ENCODE peak calls at places on chromosomes 16 and 17, in eight cellular contexts. G, P, E, H, D, Z, Q and V are unnamed samples.

GRCh38 chr17:8161289-8162231 is 1.2 kb downstream of the VAMP2 start:
- DNase-seq in G (no peak), Z (no peak), E (peak), D (peak), P (no peak), H (no peak), Q (no peak), V (no peak)

GRCh38 chr16:85315871-85316270 is 203.6 kb upstream of the CIBAR2 start:
- DNase-seq in G (no peak), Q (no peak), Z (no peak), P (no peak), D (no peak), E (no peak), H (no peak), V (no peak)

GRCh38 chr17:8947201-8947600 is 18.3 kb downstream of the PIK3R5 start:
- DNase-seq in H (no peak), P (no peak), D (no peak), Q (no peak), G (no peak), Z (no peak), E (no peak), V (no peak)

GRCh38 chr17:79500738-79501533 is 109.9 kb downstream of the RBFOX3 start:
- DNase-seq in E (no peak), Q (no peak), P (no peak), H (peak), G (no peak), D (no peak), Z (no peak), V (no peak)

GRCh38 chr17:50326831-50327364 is 19.0 kb upstream of the XYLT2 start:
- DNase-seq in Q (no peak), E (no peak), Z (no peak), P (no peak), H (no peak), D (no peak), G (no peak), V (no peak)

GRCh38 chr17:30278032-30278431 is 13.7 kb downstream of the BLMH start:
- DNase-seq in D (no peak), Q (no peak), G (peak), H (peak), Z (no peak), E (no peak), P (no peak), V (no peak)

GRCh38 chr17:80456465-80457235 is 19.8 kb downstream of the NPTX1 start:
- DNase-seq in G (no peak), Q (no peak), P (no peak), D (no peak), Z (no peak), H (no peak), E (peak), V (no peak)

GRCh38 chr16:49181812-49182211 is 99.8 kb downstream of the CBLN1 start:
- DNase-seq in P (peak), Z (no peak), D (no peak), H (peak), E (no peak), Q (no peak), G (no peak), V (no peak)

GRCh38 chr17:2081564-2081963 is 26.7 kb downstream of the HIC1 start:
- DNase-seq in D (no peak), Q (no peak), Z (no peak), H (no peak), E (no peak), G (no peak), P (no peak), V (no peak)

GRCh38 chr17:63405741-63406261 is 40.3 kb downstream of the CYB561 start:
- DNase-seq in Q (no peak), P (no peak), Z (no peak), D (no peak), H (peak), E (no peak), G (peak), V (no peak)

GRCh38 chr16:74480150-74481029 is 59.1 kb upstream of the CLEC18B start:
- DNase-seq in G (peak), P (peak), Q (no peak), Z (no peak), E (no peak), D (no peak), H (no peak), V (no peak)

GRCh38 chr17:43356999-43357398 is 41.8 kb upstream of the ARL4D start:
- DNase-seq in E (no peak), P (no peak), D (no peak), G (peak), H (no peak), Q (no peak), Z (no peak), V (no peak)

GRCh38 chr17:27418366-27418615 is 38.0 kb upstream of the KSR1 start:
- DNase-seq in P (no peak), H (no peak), D (no peak), Z (no peak), E (no peak), G (no peak), Q (no peak), V (no peak)

GRCh38 chr17:38874505-38875419 is 4.9 kb downstream of the LASP1 start:
- DNase-seq in H (no peak), G (no peak), Q (no peak), Z (no peak), E (no peak), P (no peak), D (no peak), V (no peak)

GRCh38 chr17:79089720-79090502 is 15.3 kb downstream of the ENGASE start:
- DNase-seq in P (no peak), Z (no peak), H (no peak), E (no peak), G (no peak), D (no peak), Q (no peak), V (no peak)

GRCh38 chr17:19447085-19447583 is 36.1 kb downstream of the RNF112 start:
- DNase-seq in D (no peak), Q (peak), E (peak), H (peak), Z (no peak), G (peak), P (peak), V (no peak)

GRCh38 chr16:24887472-24887871 is 41.7 kb downstream of the SLC5A11 start:
- DNase-seq in E (no peak), D (no peak), Q (no peak), Z (no peak), H (no peak), G (no peak), P (no peak), V (no peak)

GRCh38 chr17:76500074-76500744 is 1.0 kb downstream of the RHBDF2 start:
- DNase-seq in E (no peak), G (no peak), Z (no peak), Q (no peak), P (peak), D (no peak), H (peak), V (no peak)

GRCh38 chr16:27532088-27532810 is 17.5 kb downstream of the GTF3C1 start:
- DNase-seq in P (no peak), D (peak), Q (no peak), H (no peak), Z (no peak), E (no peak), G (no peak), V (no peak)

GRCh38 chr17:67392111-67392510 is 15.0 kb downstream of the PITPNC1 start:
- DNase-seq in D (no peak), H (no peak), E (no peak), G (no peak), Z (no peak), Q (no peak), P (no peak), V (no peak)

GRCh38 chr16:35746963-35747657 is 2287.7 kb downstream of the TP53TG3F start:
- DNase-seq in H (no peak), P (no peak), D (no peak), Z (no peak), E (no peak), G (no peak), Q (peak), V (peak)

GRCh38 chr17:75753514-75754377 is 11.2 kb downstream of the GALK1 start:
- DNase-seq in H (peak), P (peak), Z (no peak), E (peak), Q (peak), G (no peak), D (peak), V (no peak)

GRCh38 chr16:19980866-19981265 is 92.8 kb downstream of the GPR139 start:
- DNase-seq in Q (peak), P (no peak), G (peak), D (no peak), Z (no peak), E (no peak), H (peak), V (no peak)
- TF ChIP-seq CTCF in Q (no peak), P (peak), G (peak), D (no peak), Z (no peak), E (no peak), H (peak), V (no peak)

GRCh38 chr16:87387942-87388817 is 4.0 kb upstream of the MAP1LC3B start:
- DNase-seq in D (peak), P (peak), Q (peak), Z (peak), G (peak), H (peak), E (peak), V (peak)
- TF ChIP-seq POLR2A in D (no peak), P (peak), Q (no peak), Z (peak), G (no peak), H (peak), E (peak), V (no peak)

GRCh38 chr17:72587773-72588511 is 467.1 kb downstream of the SOX9 start:
- DNase-seq in G (peak), D (no peak), Z (no peak), H (peak), P (peak), Q (no peak), E (no peak), V (no peak)
- TF ChIP-seq CTCF in G (no peak), D (no peak), Z (no peak), H (no peak), P (peak), Q (no peak), E (no peak), V (no peak)

GRCh38 chr17:41518789-41519449 is at the start of gene KRT15:
- DNase-seq in D (no peak), H (no peak), P (no peak), Q (no peak), Z (no peak), E (no peak), G (no peak), V (no peak)
- TF ChIP-seq POLR2A in D (no peak), H (no peak), P (no peak), Q (peak), Z (peak), E (no peak), G (no peak), V (no peak)